ENCODE peak calls at places on chromosomes 3 and 15, in ten cellular contexts. Z is epithelial cell of proximal tubule; I is ELF-1; V is dorsolateral prefrontal cortex; Y is frontal cortex; T is HuH-7.5; J is amniotic stem cell; L is activated CD4-positive, alpha-beta memory T cell treated with anti-CD3 and anti-CD28 coated beads, Interleukin-2, amount 10 ng/mL, durations not matched to agents 7 days and 5 days; U is SW 1271; P is nucleus accumbens. K is an unnamed sample.

GRCh38 chr3:10503217-10503796 is 2.1 kb downstream of the ATP2B2 start:
- DNase-seq in I (no peak), Y (no peak), Z (no peak), V (no peak), T (no peak), L (no peak), U (no peak), P (no peak), J (no peak), K (no peak)

GRCh38 chr3:45968706-45969105 is 25.4 kb downstream of the CXCR6 start:
- DNase-seq in T (no peak), J (peak; percentile 38), L (no peak), Z (no peak), U (no peak), V (no peak), P (no peak), I (no peak), Y (no peak), K (no peak)

GRCh38 chr3:194879126-194879887 is 193.6 kb downstream of the FAM43A start:
- DNase-seq in Y (no peak), J (no peak), L (no peak), T (no peak), Z (no peak), U (no peak), P (no peak), I (no peak), V (no peak), K (no peak)

GRCh38 chr3:43913549-43913948 is 222.8 kb downstream of the ABHD5 start:
- DNase-seq in L (no peak), Z (no peak), V (no peak), P (no peak), Y (no peak), J (no peak), T (no peak), I (no peak), U (no peak), K (no peak)

GRCh38 chr3:114207768-114208167 is 28.9 kb upstream of the DRD3 start:
- DNase-seq in P (no peak), J (no peak), U (no peak), V (no peak), L (no peak), Y (no peak), Z (no peak), I (no peak), T (no peak), K (no peak)

GRCh38 chr3:105448338-105448982 is 81.8 kb downstream of the ALCAM start:
- DNase-seq in P (peak; percentile 59), L (no peak), T (no peak), Y (peak; percentile 22), J (no peak), V (peak; percentile 88), I (peak; percentile 64), U (no peak), Z (no peak), K (no peak)

GRCh38 chr15:33700695-33701303 is 267.5 kb upstream of the CHRM5 start:
- DNase-seq in T (peak; percentile 33), L (peak; percentile 57), Y (peak; percentile 51), P (peak; percentile 30), U (no peak), I (peak; percentile 89), Z (no peak), J (peak; percentile 27), V (peak; percentile 65), K (peak; percentile 53)

GRCh38 chr3:152610621-152611020 is 224.3 kb upstream of the P2RY1 start:
- DNase-seq in I (peak; percentile 33), P (no peak), V (no peak), U (no peak), L (no peak), J (no peak), Z (no peak), Y (no peak), T (no peak), K (no peak)

GRCh38 chr3:177557561-177557960 is 360.3 kb upstream of the TBL1XR1 start:
- DNase-seq in I (no peak), U (no peak), Y (no peak), L (no peak), J (no peak), V (no peak), T (no peak), Z (no peak), P (no peak), K (no peak)

GRCh38 chr15:41160639-41161315 is 44.7 kb upstream of the INO80 start:
- DNase-seq in J (no peak), Z (no peak), U (no peak), P (no peak), Y (no peak), T (no peak), V (no peak), I (no peak), L (no peak), K (no peak)